ENCODE peak calls at places on chromosomes 3 and 15, in seven cellular contexts. H, T, G, Q, K, F and X are unnamed samples.

GRCh38 chr3:15637131-15637951 is 35.8 kb downstream of the BTD start:
- ATAC-seq in Q (no peak), K (no peak), H (peak), F (no peak), T (no peak), G (no peak), X (no peak)

GRCh38 chr3:19427417-19428149 is 279.3 kb downstream of the KCNH8 start:
- ATAC-seq in F (no peak), H (no peak), T (no peak), Q (no peak), K (no peak), G (no peak), X (no peak)

GRCh38 chr15:24068102-24068501 is 381.0 kb upstream of the NDN start:
- ATAC-seq in F (peak), G (no peak), T (no peak), Q (no peak), K (no peak), H (no peak), X (no peak)

GRCh38 chr3:8702560-8702959 is 31.0 kb upstream of the CAV3 start:
- ATAC-seq in Q (no peak), G (peak), H (no peak), F (no peak), K (no peak), T (no peak), X (no peak)

GRCh38 chr3:57597973-57598351 is 818 bp upstream of the ARF4 start:
- ATAC-seq in G (no peak), H (no peak), F (peak), K (peak), Q (no peak), T (no peak), X (no peak)

GRCh38 chr3:139319428-139320402 is 24.1 kb upstream of the MRPS22 start:
- ATAC-seq in K (no peak), G (peak), H (peak), Q (no peak), T (no peak), F (no peak), X (no peak)

GRCh38 chr3:51718547-51719412 is 11.9 kb downstream of the GRM2 start:
- ATAC-seq in K (peak), G (peak), H (peak), Q (peak), T (peak), F (peak), X (no peak)

GRCh38 chr15:48683991-48684765 is 38.7 kb upstream of the FBN1 start:
- ATAC-seq in G (no peak), H (no peak), F (no peak), K (no peak), Q (no peak), T (no peak), X (no peak)

GRCh38 chr15:80855206-80855605 is 76.0 kb downstream of the CEMIP start:
- ATAC-seq in K (no peak), Q (no peak), T (no peak), F (no peak), H (no peak), G (no peak), X (no peak)

GRCh38 chr3:37028329-37028728 is 35.0 kb downstream of the MLH1 start:
- ATAC-seq in T (peak), Q (peak), H (no peak), K (no peak), F (peak), G (no peak), X (no peak)

GRCh38 chr3:85667744-85668143 is 709.0 kb downstream of the CADM2 start:
- ATAC-seq in G (no peak), H (no peak), F (no peak), Q (no peak), T (no peak), K (no peak), X (no peak)

GRCh38 chr3:78130741-78131290 is 1090.9 kb downstream of the ROBO2 start:
- ATAC-seq in G (no peak), Q (no peak), F (no peak), T (no peak), H (no peak), K (no peak), X (no peak)

GRCh38 chr3:151903501-151903991 is 30.1 kb downstream of the SUCNR1 start:
- ATAC-seq in Q (peak), K (no peak), G (no peak), H (no peak), T (peak), F (no peak), X (peak)

GRCh38 chr15:65632780-65633384 is 11.1 kb downstream of the SLC24A1 start:
- ATAC-seq in H (no peak), Q (no peak), T (no peak), F (no peak), K (no peak), G (no peak), X (no peak)

GRCh38 chr3:173659972-173660371 is 262.4 kb downstream of the NLGN1 start:
- ATAC-seq in K (no peak), H (no peak), T (peak), G (no peak), Q (no peak), F (no peak), X (no peak)

GRCh38 chr3:160296591-160296990 is 71.4 kb downstream of the C3orf80 start:
- ATAC-seq in F (no peak), K (no peak), Q (peak), G (no peak), T (peak), H (no peak), X (no peak)

GRCh38 chr3:77247817-77248216 is 207.9 kb downstream of the ROBO2 start:
- ATAC-seq in Q (no peak), G (peak), K (no peak), H (no peak), F (no peak), T (no peak), X (no peak)

GRCh38 chr3:134803051-134803505 is 8.0 kb downstream of the EPHB1 start:
- ATAC-seq in H (no peak), T (no peak), Q (no peak), K (no peak), F (no peak), G (no peak), X (no peak)

GRCh38 chr3:105823149-105823866 is 45.5 kb downstream of the CBLB start:
- ATAC-seq in F (peak), Q (peak), G (no peak), K (peak), H (peak), T (peak), X (peak)

GRCh38 chr15:26893351-26894065 is 26.6 kb downstream of the GABRA5 start:
- ATAC-seq in T (no peak), H (peak), F (no peak), G (no peak), K (no peak), Q (no peak), X (peak)

GRCh38 chr3:160286231-160286630 is 61.0 kb downstream of the C3orf80 start:
- ATAC-seq in F (no peak), T (no peak), H (no peak), G (no peak), K (no peak), Q (no peak), X (no peak)

GRCh38 chr3:56966104-56966503 is 94.4 kb upstream of the SPATA12 start:
- ATAC-seq in Q (no peak), G (no peak), K (no peak), T (no peak), F (no peak), H (no peak), X (no peak)

GRCh38 chr3:149091983-149092382 is 5.7 kb upstream of the HLTF start:
- ATAC-seq in Q (no peak), G (no peak), F (no peak), H (no peak), T (no peak), K (no peak), X (no peak)

GRCh38 chr3:49017978-49018706 is at the start of gene DALRD3:
- ATAC-seq in H (peak), Q (peak), K (peak), T (no peak), G (peak), F (no peak), X (no peak)

GRCh38 chr3:56960234-56960917 is 100.1 kb upstream of the SPATA12 start:
- ATAC-seq in Q (no peak), H (no peak), K (no peak), T (no peak), F (no peak), G (no peak), X (no peak)

GRCh38 chr3:101169516-101169915 is 150.9 kb downstream of the IMPG2 start:
- ATAC-seq in T (no peak), K (no peak), G (no peak), H (no peak), Q (no peak), F (no peak), X (no peak)

GRCh38 chr3:66425032-66425431 is 75.8 kb downstream of the LRIG1 start:
- ATAC-seq in H (no peak), K (no peak), G (no peak), Q (peak), T (peak), F (peak), X (peak)

GRCh38 chr3:136920904-136921649 is 36.7 kb upstream of the IL20RB start:
- ATAC-seq in F (no peak), G (no peak), H (no peak), K (no peak), T (no peak), Q (no peak), X (no peak)

GRCh38 chr3:52986938-52987337 is 58.9 kb downstream of the SFMBT1 start:
- ATAC-seq in K (no peak), F (no peak), H (no peak), T (no peak), G (peak), Q (no peak), X (no peak)

DNA sequence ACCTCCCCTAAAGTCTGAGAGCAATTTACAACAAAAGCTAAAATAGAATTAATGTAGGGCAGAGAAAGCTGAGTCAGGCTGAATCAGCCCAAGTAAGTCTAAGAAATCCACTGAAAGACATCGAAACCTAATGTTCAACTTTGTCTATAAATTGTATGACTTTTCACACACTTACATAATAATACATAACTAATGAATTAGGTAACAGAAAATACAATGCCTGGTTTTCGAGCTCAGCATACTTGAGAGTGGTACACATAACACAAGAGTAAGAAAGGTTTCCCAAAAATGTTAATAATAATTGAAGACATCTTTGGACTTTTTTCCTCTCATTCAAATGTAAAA is 55.3 kb upstream of the VGLL4 start:
- ATAC-seq in K (peak), G (no peak), T (no peak), H (no peak), F (no peak), Q (no peak), X (no peak)
- H3K27ac ChIP-seq in K (peak), G (no peak), T (no peak), H (no peak), F (no peak), Q (no peak), X (no peak)

GRCh38 chr3:59451800-59452741 is 402.2 kb upstream of the CFAP20DC start:
- ATAC-seq in G (no peak), Q (no peak), K (no peak), T (no peak), F (no peak), H (no peak), X (no peak)
- H3K27ac ChIP-seq in G (no peak), Q (no peak), K (no peak), T (no peak), F (no peak), H (no peak), X (no peak)

DNA sequence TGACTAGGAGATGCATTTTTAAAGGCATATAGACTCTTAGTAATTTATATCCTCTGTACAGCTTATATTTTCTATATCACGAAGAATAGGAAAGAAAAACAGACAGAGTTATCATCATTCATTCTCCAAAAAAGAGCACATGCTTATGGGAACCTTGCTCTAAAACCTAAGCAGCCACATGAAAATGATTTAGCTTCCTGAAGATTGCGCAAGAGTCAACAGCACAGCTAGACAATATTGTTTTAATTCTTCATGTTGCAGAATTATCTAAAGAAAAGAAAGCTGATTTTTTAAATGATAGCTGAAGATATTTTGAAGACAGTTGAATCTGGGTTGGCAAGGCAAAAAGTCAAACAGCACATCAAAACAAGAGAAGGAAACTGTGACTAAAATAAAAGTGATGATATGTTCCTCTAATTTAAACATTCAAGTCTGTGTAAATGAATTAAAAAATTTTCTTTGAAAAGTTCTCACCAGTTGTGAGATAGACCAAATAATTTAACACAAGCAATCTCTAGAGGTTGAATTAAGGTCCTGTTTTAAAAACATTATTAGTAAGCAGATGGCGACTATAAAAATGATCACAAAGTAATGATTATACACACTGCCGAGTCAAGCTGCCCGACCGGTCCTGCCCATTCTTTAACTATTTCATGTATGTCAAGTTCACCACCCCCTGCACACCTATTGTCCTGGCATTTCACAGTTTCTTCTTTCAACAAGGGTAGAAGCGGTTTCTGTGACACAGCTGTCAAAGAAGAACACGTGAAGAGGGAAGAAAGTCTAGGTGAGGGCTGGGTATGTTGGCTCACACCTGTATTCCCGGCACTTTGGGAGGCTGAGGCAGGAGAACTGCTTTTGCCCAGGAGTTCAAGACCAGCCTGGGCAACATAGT is 74.2 kb upstream of the BHLHE40 start:
- ATAC-seq in F (peak), G (no peak), H (no peak), Q (no peak), T (no peak), K (peak), X (no peak)
- H3K27ac ChIP-seq in F (peak), G (no peak), H (no peak), Q (no peak), T (no peak), K (peak), X (no peak)

GRCh38 chr3:44098666-44099065 is 143.0 kb upstream of the TOPAZ1 start:
- ATAC-seq in G (peak), K (no peak), H (no peak), Q (no peak), F (no peak), T (no peak), X (no peak)
- H3K27ac ChIP-seq in G (no peak), K (no peak), H (no peak), Q (no peak), F (no peak), T (no peak), X (no peak)

GRCh38 chr15:62841269-62841628 is 201.3 kb upstream of the TPM1 start:
- ATAC-seq in F (no peak), Q (no peak), T (no peak), K (no peak), H (no peak), G (no peak), X (no peak)
- H3K27ac ChIP-seq in F (peak), Q (peak), T (peak), K (no peak), H (no peak), G (no peak), X (no peak)

GRCh38 chr15:70264014-70264492 is 166.3 kb upstream of the TLE3 start:
- ATAC-seq in K (no peak), Q (no peak), F (no peak), H (no peak), G (peak), T (peak), X (peak)
- H3K27ac ChIP-seq in K (no peak), Q (no peak), F (peak), H (no peak), G (no peak), T (peak), X (peak)

DNA sequence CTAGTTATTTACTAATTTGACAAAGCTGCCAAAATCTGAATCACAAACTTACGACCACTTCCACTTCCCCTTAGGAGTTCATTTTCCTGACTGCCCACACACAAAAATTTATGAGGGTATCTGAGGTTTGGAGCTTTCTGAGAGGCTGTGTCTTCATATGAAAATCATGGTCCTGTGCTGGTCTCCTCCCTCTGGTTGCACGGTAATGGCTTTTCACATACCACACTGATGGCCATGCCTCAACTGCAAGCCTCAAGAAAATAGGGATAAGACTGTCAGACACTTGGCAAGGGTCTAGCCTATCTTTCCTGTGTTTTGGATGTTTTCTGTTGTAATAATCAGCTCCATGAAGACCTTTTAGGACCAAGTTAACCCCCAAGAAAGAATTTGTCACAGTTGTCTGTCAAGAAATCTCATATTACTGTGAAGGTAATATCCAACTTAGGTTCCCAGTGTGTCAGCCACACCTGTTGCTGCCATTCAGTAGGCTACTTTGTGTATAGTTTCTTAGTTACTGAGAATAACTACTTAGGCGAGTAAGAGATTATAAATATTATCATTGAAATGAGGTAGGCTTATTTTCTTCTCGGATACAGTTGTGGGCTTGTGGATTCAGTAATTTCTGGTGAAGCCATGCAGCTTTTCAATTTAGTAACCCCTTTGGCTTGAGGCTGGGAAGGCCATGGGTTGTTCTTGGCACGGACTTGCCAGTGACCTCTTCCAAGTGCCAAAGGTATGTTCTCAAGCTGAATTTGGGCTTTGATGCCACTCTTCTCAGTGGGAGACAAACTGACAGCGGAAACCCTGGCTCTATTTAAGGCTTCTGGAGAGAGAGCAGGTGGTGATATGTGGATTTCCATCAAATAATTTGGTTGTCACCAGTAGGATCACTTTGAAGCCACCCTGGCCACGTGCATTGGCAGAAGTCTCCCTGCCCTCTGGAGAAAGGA is 101.1 kb downstream of the RYR3 start:
- ATAC-seq in T (no peak), G (no peak), Q (no peak), H (no peak), F (no peak), K (no peak), X (no peak)
- H3K27ac ChIP-seq in T (no peak), G (no peak), Q (no peak), H (no peak), F (no peak), K (no peak), X (no peak)

GRCh38 chr15:57472861-57473260 is 96.6 kb downstream of the CGNL1 start:
- ATAC-seq in Q (no peak), F (no peak), G (no peak), K (no peak), H (no peak), T (no peak), X (no peak)

GRCh38 chr15:57481038-57481705 is 104.9 kb downstream of the CGNL1 start:
- ATAC-seq in H (no peak), Q (no peak), G (no peak), T (no peak), K (no peak), F (no peak), X (no peak)

GRCh38 chr15:57477736-57478522 is 101.6 kb downstream of the CGNL1 start:
- ATAC-seq in K (no peak), F (peak), H (peak), T (no peak), G (peak), Q (peak), X (no peak)

GRCh38 chr15:57479005-57479404 is 102.7 kb downstream of the CGNL1 start:
- ATAC-seq in K (no peak), T (no peak), F (peak), G (no peak), Q (no peak), H (no peak), X (no peak)

GRCh38 chr15:57476533-57476975 is 100.2 kb downstream of the CGNL1 start:
- ATAC-seq in T (peak), G (no peak), H (no peak), F (no peak), K (no peak), Q (peak), X (no peak)
- H3K27ac ChIP-seq in T (peak), G (no peak), H (no peak), F (peak), K (no peak), Q (no peak), X (no peak)

GRCh38 chr3:185717121-185717520 is 107.7 kb downstream of the IGF2BP2 start:
- ATAC-seq in G (no peak), F (peak), K (no peak), Q (peak), H (peak), T (no peak), X (peak)
- H3K27ac ChIP-seq in G (peak), F (no peak), K (peak), Q (no peak), H (peak), T (no peak), X (no peak)